ENCODE peak calls at places on chromosomes 1 and 21, in six cellular contexts. P, K, J, A, H and C are unnamed samples.

GRCh38 chr1:85975770-85976386 is 180.7 kb downstream of the COL24A1 start:
- DNase-seq in H (no peak), P (no peak), K (no peak), A (no peak), J (no peak), C (no peak)

GRCh38 chr21:35477622-35478021 is 428.5 kb upstream of the RUNX1 start:
- DNase-seq in A (no peak), H (no peak), K (no peak), J (no peak), P (no peak), C (no peak)

GRCh38 chr1:66244429-66244828 is 289.5 kb upstream of the SGIP1 start:
- DNase-seq in K (no peak), H (no peak), P (no peak), A (no peak), J (no peak), C (no peak)

GRCh38 chr1:12525311-12526181 is 92.5 kb downstream of the DHRS3 start:
- DNase-seq in A (peak; percentile 55), J (peak; percentile 84), H (no peak), K (peak; percentile 77), P (no peak), C (no peak)

GRCh38 chr21:39094847-39095525 is 88.3 kb downstream of the PSMG1 start:
- DNase-seq in A (peak; percentile 58), K (no peak), P (no peak), J (no peak), H (no peak), C (no peak)

GRCh38 chr1:81634294-81634693 is 166.4 kb upstream of the ADGRL2 start:
- DNase-seq in P (no peak), K (no peak), H (no peak), A (no peak), J (no peak), C (no peak)

GRCh38 chr1:44651069-44651468 is 23.2 kb downstream of the TMEM53 start:
- DNase-seq in K (no peak), A (no peak), P (no peak), H (no peak), J (no peak), C (no peak)

GRCh38 chr21:38631171-38631570 is 132.9 kb upstream of the ERG start:
- DNase-seq in J (no peak), P (no peak), K (no peak), A (peak; percentile 30), H (no peak), C (no peak)

GRCh38 chr1:89489037-89489729 is 35.4 kb upstream of the LRRC8B start:
- DNase-seq in J (no peak), P (no peak), A (peak; percentile 31), H (no peak), K (no peak), C (no peak)

GRCh38 chr1:200887036-200887435 is 7.7 kb upstream of the INAVA start:
- DNase-seq in J (no peak), P (no peak), A (no peak), K (peak; percentile 19), H (no peak), C (no peak)

GRCh38 chr1:8412183-8412831 is 94.4 kb downstream of the SLC45A1 start:
- DNase-seq in P (peak; percentile 29), A (peak; percentile 63), J (no peak), H (peak; percentile 85), K (peak; percentile 84), C (no peak)

GRCh38 chr1:211944733-211945500 is 90.4 kb downstream of the INTS7 start:
- DNase-seq in H (no peak), P (peak; percentile 19), A (peak; percentile 73), K (no peak), J (no peak), C (no peak)

GRCh38 chr1:110209715-110210603 is at the start of gene KCNC4:
- DNase-seq in A (peak; percentile 79), H (no peak), J (peak; percentile 91), P (peak; percentile 91), K (peak; percentile 93), C (peak; percentile 90)

GRCh38 chr21:41801256-41801655 is 34.4 kb upstream of the RIPK4 start:
- DNase-seq in H (no peak), K (peak; percentile 53), J (no peak), P (no peak), A (no peak), C (no peak)

GRCh38 chr1:221939598-221939997 is 197.7 kb upstream of the DUSP10 start:
- DNase-seq in A (no peak), J (no peak), K (no peak), P (no peak), H (no peak), C (no peak)

GRCh38 chr1:94741956-94742355 is 78.2 kb upstream of the SLC44A3 start:
- DNase-seq in J (no peak), H (no peak), A (no peak), K (no peak), P (no peak), C (no peak)

GRCh38 chr1:85623061-85623471 is 42.5 kb downstream of the CCN1 start:
- DNase-seq in K (no peak), H (no peak), J (no peak), A (peak; percentile 62), P (no peak), C (no peak)

GRCh38 chr1:10966233-10966632 is 46.2 kb upstream of the TARDBP start:
- DNase-seq in P (no peak), J (no peak), A (no peak), K (no peak), H (no peak), C (no peak)

GRCh38 chr1:204323887-204324286 is 35.8 kb downstream of the PLEKHA6 start:
- DNase-seq in H (peak; percentile 28), P (no peak), K (no peak), A (peak; percentile 62), J (no peak), C (no peak)

GRCh38 chr21:45187646-45188045 is 100.0 kb downstream of the POFUT2 start:
- DNase-seq in K (no peak), P (no peak), H (no peak), A (peak; percentile 16), J (no peak), C (no peak)

GRCh38 chr1:172429324-172430127 is 9.0 kb downstream of the C1orf105 start:
- DNase-seq in A (peak; percentile 88), P (peak; percentile 41), K (no peak), J (no peak), H (peak; percentile 55), C (peak; percentile 57)

GRCh38 chr1:85865183-85865582 is 156.9 kb upstream of the ZNHIT6 start:
- DNase-seq in A (peak; percentile 76), P (no peak), J (no peak), H (no peak), K (no peak), C (no peak)

GRCh38 chr1:221706191-221706590 is 35.7 kb downstream of the DUSP10 start:
- DNase-seq in K (no peak), H (no peak), P (no peak), J (no peak), A (no peak), C (no peak)

GRCh38 chr1:6098303-6099215 is 52.9 kb downstream of the KCNAB2 start:
- DNase-seq in H (no peak), A (peak; percentile 50), J (peak; percentile 50), P (peak; percentile 49), K (no peak), C (no peak)

GRCh38 chr1:6096243-6097116 is 50.8 kb downstream of the KCNAB2 start:
- DNase-seq in A (no peak), H (no peak), J (peak; percentile 13), K (no peak), P (no peak), C (no peak)

GRCh38 chr1:6099297-6099696 is 53.6 kb downstream of the KCNAB2 start:
- DNase-seq in J (peak; percentile 16), H (no peak), P (no peak), A (no peak), K (no peak), C (no peak)

GRCh38 chr1:6097117-6097595 is 51.5 kb downstream of the KCNAB2 start:
- DNase-seq in J (peak; percentile 10), H (no peak), K (no peak), P (no peak), A (no peak), C (no peak)

GRCh38 chr1:6097824-6098223 is 52.1 kb downstream of the KCNAB2 start:
- DNase-seq in K (no peak), P (no peak), A (no peak), H (no peak), J (no peak), C (no peak)
- H3K4me1 ChIP-seq in K (no peaks in the 10 kb centered on the region), P (peaks cover 4% of the 10 kb centered on the region), A (peaks cover 8% of the 10 kb centered on the region), H (peaks cover 9% of the 10 kb centered on the region), J (no peaks in the 10 kb centered on the region), C (no peaks in the 10 kb centered on the region)

DNA sequence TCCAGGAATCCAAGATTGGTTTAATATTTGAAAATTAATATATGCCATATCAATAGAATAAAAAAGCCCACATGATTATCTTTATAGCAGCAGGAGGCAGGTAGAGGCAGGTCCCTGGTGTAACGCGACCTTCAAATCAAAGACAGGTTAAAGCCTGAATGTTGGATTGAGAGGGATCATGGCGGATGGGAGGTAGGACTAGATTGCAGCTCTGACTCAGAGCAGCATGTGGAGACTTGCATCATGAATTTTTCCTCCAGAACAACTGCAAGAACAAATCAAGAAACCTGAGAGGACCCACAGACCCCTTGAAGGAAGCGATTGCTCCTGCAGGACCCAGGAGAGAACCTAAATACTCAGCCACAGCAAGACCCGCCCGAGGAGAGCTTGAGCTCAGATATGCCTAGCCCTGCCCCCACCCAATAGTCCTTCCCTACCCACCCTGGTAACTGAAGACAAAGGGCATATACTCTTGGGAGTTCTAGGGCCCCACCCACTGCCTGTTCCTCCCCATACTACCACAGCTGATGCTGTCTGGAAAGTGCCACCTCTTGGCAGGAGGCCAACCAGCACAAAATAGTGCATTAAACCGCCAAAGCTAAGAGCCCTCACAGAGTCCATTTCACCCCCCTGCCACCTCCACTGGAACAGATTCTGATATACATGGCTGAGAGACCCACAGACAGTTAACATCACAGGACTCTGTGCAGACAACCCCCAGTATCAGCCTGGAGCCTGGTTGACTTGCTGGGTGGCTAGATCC is 19.5 kb downstream of the S100B start:
- DNase-seq in P (no peak), J (no peak), H (no peak), K (no peak), A (no peak), C (no peak)
- H3K9me3 ChIP-seq in P (no peaks in the 10 kb centered on the region), J (peaks cover 34% of the 10 kb centered on the region), H (no peaks in the 10 kb centered on the region), K (peaks cover 4% of the 10 kb centered on the region), A (peaks cover 73% of the 10 kb centered on the region), C (no peaks in the 10 kb centered on the region)

GRCh38 chr1:111446967-111447892 is 1.8 kb downstream of the WDR77 start:
- DNase-seq in K (no peak), J (no peak), H (no peak), P (no peak), A (no peak), C (no peak)
- H3K4me3 ChIP-seq in K (peak overlapping the region; percentile 70), J (peak overlapping the region; percentile 86), H (peak overlapping the region; percentile 94), P (no peak overlapping the region), A (peak overlapping the region; percentile 95), C (peak overlapping the region; percentile 98)

DNA sequence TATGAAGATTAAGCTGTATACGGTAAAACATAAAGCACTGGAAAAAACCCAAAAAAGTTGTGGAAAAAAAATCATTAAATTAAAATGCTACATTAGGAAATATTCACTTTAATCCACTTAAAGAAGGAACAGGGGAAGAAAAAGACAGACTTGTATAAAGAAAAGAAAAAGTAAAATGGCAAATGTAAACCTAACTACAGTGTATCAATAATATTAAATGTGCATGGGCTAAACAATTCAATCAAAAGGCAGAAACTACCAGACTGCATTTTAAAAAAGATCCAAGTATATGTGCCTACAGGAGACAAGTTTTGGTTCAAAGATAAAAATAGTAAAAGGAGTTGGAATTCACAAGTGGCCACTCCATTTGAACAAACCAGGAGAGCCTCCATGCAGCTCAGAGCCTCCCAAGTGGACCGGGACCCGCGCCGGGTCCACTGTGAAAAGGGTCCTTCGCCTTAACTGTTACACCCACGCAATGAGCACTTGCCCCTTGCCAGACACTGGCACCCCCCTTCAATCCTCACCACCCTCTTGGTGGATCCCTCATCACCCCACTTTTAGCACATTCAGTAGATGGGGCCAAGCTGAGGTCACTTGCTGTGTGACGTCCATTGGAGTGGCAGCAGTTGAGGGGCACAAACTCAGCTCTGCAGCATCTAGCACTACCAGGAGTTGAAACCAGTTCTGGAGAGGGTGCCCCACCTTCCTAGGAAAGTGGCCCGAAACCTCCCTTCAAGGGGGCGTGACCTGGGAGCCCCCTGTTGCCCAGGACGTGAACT is 887 bp downstream of the C1orf174 start:
- DNase-seq in A (peak; percentile 23), H (no peak), P (no peak), K (no peak), J (no peak), C (no peak)
- H3K4me1 ChIP-seq in A (peaks cover 12% of the 10 kb centered on the region), H (no peaks in the 10 kb centered on the region), P (peaks cover 13% of the 10 kb centered on the region), K (peaks cover 14% of the 10 kb centered on the region), J (peaks cover 6% of the 10 kb centered on the region), C (peaks cover 43% of the 10 kb centered on the region)